ENCODE peak calls at places on chromosomes 4 and X, in five cellular contexts. C is right atrium auricular region, V is upper lobe of left lung, L is trophoblast cell, A is choroid plexus epithelial cell. M is an unnamed sample.

GRCh38 chr4:185566972-185567749 is 31.9 kb upstream of the PDLIM3 start:
- DNase-seq in L (peak), A (peak), C (peak), V (no peak), M (peak)

GRCh38 chrX:118989886-118990285 is 15.5 kb downstream of the LONRF3 start:
- DNase-seq in L (no peak), C (no peak), V (no peak), A (no peak), M (no peak)

GRCh38 chr4:7293703-7294102 is 101.4 kb downstream of the SORCS2 start:
- DNase-seq in L (no peak), A (no peak), V (no peak), C (no peak), M (no peak)

GRCh38 chr4:176778063-176778462 is 14.7 kb downstream of the VEGFC start:
- DNase-seq in C (no peak), A (peak), V (no peak), L (no peak), M (no peak)

GRCh38 chrX:16633754-16634153 is 16.2 kb upstream of the S100G start:
- DNase-seq in L (no peak), V (no peak), A (peak), C (no peak), M (no peak)

GRCh38 chrX:118685393-118685792 is 42.0 kb upstream of the IL13RA1 start:
- DNase-seq in V (no peak), C (no peak), A (no peak), L (no peak), M (no peak)

GRCh38 chrX:132822634-132823012 is 135.8 kb downstream of the HS6ST2 start:
- DNase-seq in V (no peak), C (no peak), L (no peak), A (no peak), M (no peak)

GRCh38 chr4:128524311-128524710 is 236.7 kb upstream of the PGRMC2 start:
- DNase-seq in A (peak), V (peak), C (no peak), L (peak), M (no peak)

GRCh38 chrX:103461156-103461555 is 58.1 kb downstream of the RAB40A start:
- DNase-seq in L (no peak), V (no peak), A (no peak), C (no peak), M (no peak)

GRCh38 chr4:170875868-170876267 is 786.1 kb upstream of the AADAT start:
- DNase-seq in V (no peak), C (no peak), L (no peak), A (peak), M (no peak)

GRCh38 chr4:112130903-112131302 is 14.4 kb upstream of the FAM241A start:
- DNase-seq in L (no peak), V (no peak), A (peak), C (no peak), M (no peak)

GRCh38 chrX:15301924-15302323 is 13.5 kb downstream of the ASB11 start:
- DNase-seq in V (peak), A (peak), L (peak), C (peak), M (no peak)

GRCh38 chr4:42296196-42296595 is 101.1 kb upstream of the SHISA3 start:
- DNase-seq in V (no peak), C (no peak), L (no peak), A (no peak), M (no peak)

GRCh38 chr4:158796370-158797140 is 27.7 kb downstream of the FNIP2 start:
- DNase-seq in V (peak), C (no peak), A (peak), L (peak), M (no peak)

GRCh38 chr4:151674804-151675290 is 86.0 kb downstream of the GATB start:
- DNase-seq in V (peak), L (no peak), C (no peak), A (peak), M (no peak)

GRCh38 chr4:10167201-10167600 is 50.6 kb upstream of the WDR1 start:
- DNase-seq in V (no peak), L (no peak), A (no peak), C (no peak), M (no peak)

GRCh38 chr4:128600410-128600809 is 209.1 kb upstream of the JADE1 start:
- DNase-seq in L (no peak), V (peak), C (no peak), A (peak), M (no peak)

GRCh38 chrX:109472939-109473713 is 8.8 kb downstream of the GUCY2F start:
- DNase-seq in V (no peak), L (peak), A (peak), C (no peak), M (no peak)

GRCh38 chr4:151801547-151802516 is 41.0 kb upstream of the GATB start:
- DNase-seq in C (no peak), A (peak), L (peak), V (peak), M (no peak)

GRCh38 chr4:159577241-159577640 is 474.4 kb downstream of the RAPGEF2 start:
- DNase-seq in C (no peak), V (no peak), A (no peak), L (no peak), M (no peak)

GRCh38 chr4:71472946-71473345 is 134.1 kb downstream of the SLC4A4 start:
- DNase-seq in A (peak), L (peak), V (no peak), C (no peak), M (no peak)

GRCh38 chr4:90007494-90008167 is 113.0 kb downstream of the MMRN1 start:
- DNase-seq in V (no peak), A (no peak), C (no peak), L (no peak), M (no peak)

GRCh38 chr4:6582889-6583504 is 8.0 kb downstream of the MAN2B2 start:
- DNase-seq in V (no peak), A (peak), C (no peak), L (peak), M (no peak)

GRCh38 chr4:76830612-76831474 is 67.1 kb downstream of the SOWAHB start:
- DNase-seq in L (no peak), A (peak), V (peak), C (peak), M (peak)

GRCh38 chrX:101973066-101973465 is 41.2 kb upstream of the ZMAT1 start:
- DNase-seq in L (no peak), C (no peak), A (no peak), V (no peak), M (no peak)

GRCh38 chr4:4387531-4388311 is 819 bp downstream of the NSG1 start:
- DNase-seq in C (no peak), A (no peak), V (no peak), L (peak), M (no peak)

GRCh38 chrX:73847991-73848390 is 285.0 kb downstream of the CHIC1 start:
- DNase-seq in V (no peak), A (peak), C (no peak), L (no peak), M (no peak)
- H3K4me3 ChIP-seq in V (no peak), A (no peak), C (peak), L (no peak), M (peak)

GRCh38 chrX:150363561-150364346 is 637 bp downstream of the MAMLD1 start:
- DNase-seq in V (no peak), L (no peak), A (peak), C (no peak), M (peak)
- H3K4me3 ChIP-seq in V (peak), L (no peak), A (peak), C (peak), M (peak)

GRCh38 chrX:65406532-65406931 is 128.1 kb downstream of the LAS1L start:
- DNase-seq in V (no peak), C (no peak), L (no peak), A (no peak), M (no peak)

DNA sequence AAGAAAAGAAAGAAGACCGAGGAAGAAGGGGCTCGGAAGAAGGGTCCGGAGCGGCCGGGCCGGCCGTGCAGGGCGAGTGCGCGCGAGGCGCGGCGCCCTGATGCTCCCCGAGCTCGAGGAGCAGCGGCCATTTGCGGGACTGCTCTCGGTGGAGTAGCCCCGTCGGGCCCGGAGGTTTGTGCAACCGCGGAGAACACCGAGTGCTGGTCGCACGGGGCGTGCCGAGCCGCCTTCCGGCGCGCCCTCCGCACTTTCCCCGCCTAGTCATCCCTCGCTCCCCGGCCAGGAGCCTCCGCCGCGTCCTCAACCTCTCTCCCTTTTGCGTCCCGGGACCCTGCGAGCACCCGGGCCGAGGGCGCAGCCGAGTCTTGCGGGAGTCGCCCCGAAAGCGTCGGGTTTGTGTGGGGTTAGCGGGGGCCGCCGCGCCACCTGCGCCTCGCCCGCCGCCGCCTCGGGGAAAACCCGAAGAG is 127.4 kb downstream of the LAS1L start:
- DNase-seq in C (no peak), V (no peak), A (no peak), L (no peak), M (no peak)
- H3K4me3 ChIP-seq in C (peak), V (no peak), A (no peak), L (peak), M (peak)

DNA sequence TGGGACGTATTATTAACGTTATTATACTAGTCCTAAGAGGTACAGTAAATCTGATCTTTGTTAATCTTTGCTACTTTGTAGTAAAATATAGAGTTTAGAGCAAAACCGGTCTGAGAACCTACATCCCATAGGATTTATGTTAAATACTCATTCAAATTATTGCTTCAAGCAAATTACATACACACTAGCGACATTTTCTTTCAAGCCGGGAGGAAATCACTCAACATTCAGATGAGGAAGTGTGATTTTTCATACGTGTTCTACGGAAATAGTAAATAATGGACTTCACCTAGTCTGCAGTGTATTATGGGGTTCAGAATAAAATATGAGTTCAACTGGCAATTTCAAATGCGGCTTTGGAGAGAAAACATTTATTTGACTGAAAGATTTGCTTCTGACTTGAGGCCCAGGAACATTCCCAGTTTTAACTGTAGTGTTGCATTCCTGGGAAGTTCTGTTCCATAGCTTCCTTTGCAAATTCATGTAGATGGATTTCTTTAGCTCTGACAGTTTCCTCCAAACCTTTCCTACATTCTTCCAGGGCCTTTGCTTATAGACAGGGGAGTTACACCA is 5.2 kb upstream of the HAND2 start:
- DNase-seq in C (no peak), V (no peak), L (no peak), A (no peak), M (no peak)
- H3K4me3 ChIP-seq in C (peak), V (no peak), L (no peak), A (no peak), M (no peak)

GRCh38 chrX:154369453-154370299 is 4.8 kb downstream of the FLNA start:
- DNase-seq in C (peak), V (peak), L (peak), A (peak), M (peak)

GRCh38 chrX:154366666-154367055 is 7.8 kb downstream of the FLNA start:
- DNase-seq in A (no peak), V (no peak), L (no peak), C (no peak), M (no peak)

GRCh38 chrX:154368630-154369452 is 5.6 kb downstream of the FLNA start:
- DNase-seq in C (peak), A (peak), L (peak), V (peak), M (peak)

GRCh38 chrX:154365997-154366665 is 8.3 kb downstream of the FLNA start:
- DNase-seq in V (no peak), L (no peak), A (no peak), C (no peak), M (no peak)

GRCh38 chrX:154367474-154368308 is 6.7 kb downstream of the FLNA start:
- DNase-seq in V (no peak), A (no peak), C (no peak), L (no peak), M (no peak)
- H3K4me3 ChIP-seq in V (no peak), A (peak), C (peak), L (no peak), M (peak)

DNA sequence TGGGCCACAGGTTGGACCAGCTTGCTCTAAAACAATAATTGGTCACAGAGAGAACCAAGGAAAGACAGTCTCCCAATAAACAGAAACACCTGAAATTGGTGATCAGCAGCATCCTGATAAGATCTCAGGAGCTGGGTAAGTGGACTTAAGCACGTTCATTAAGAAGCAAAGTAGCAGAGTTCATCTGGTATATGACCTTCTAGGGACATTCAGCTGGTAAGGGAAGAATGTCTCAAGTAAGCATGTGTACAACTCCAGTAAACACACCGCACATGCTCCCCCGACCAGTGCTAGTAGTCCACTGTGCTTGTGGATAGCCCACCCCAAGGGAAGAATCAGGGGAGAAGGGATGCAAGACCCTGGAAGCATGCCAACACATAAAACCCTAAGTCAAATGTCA is 216.9 kb downstream of the EPHA5 start:
- DNase-seq in V (no peak), C (no peak), A (no peak), L (no peak), M (no peak)
- H3K4me3 ChIP-seq in V (no peak), C (no peak), A (no peak), L (no peak), M (no peak)

DNA sequence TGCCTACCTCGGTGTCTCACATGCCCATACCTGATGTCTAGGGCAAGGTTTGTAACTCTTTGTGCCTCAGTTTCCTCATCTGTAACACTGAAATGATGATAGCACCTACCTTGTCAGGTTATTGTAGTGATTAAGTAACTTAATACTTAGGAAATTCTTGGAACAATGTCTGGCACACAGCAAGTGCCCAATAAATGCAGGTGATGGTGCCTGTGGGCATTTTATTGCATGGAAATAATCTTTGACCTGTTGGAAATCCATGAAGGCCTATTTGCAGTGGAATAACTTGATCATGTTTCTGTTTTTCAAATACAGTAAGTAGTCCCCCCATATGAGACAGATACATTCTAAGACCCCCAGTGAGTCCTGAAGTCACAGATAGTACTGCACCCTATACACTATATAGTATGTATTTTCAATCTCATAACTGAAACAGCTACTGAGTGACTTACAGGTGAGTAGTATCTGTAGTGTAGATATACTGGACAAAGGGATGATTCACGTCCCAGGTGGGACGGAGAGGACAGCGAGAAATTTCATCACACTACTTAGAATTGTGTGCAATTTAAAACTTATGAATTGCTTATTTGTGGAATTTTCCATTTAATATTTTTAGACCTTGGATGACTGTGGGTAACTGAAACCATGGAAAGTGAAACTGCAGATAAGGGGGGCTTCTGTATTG is 42.1 kb downstream of the AFF1 start:
- DNase-seq in L (peak), V (no peak), A (no peak), C (no peak), M (no peak)
- H3K4me3 ChIP-seq in L (no peak), V (no peak), A (no peak), C (no peak), M (no peak)

DNA sequence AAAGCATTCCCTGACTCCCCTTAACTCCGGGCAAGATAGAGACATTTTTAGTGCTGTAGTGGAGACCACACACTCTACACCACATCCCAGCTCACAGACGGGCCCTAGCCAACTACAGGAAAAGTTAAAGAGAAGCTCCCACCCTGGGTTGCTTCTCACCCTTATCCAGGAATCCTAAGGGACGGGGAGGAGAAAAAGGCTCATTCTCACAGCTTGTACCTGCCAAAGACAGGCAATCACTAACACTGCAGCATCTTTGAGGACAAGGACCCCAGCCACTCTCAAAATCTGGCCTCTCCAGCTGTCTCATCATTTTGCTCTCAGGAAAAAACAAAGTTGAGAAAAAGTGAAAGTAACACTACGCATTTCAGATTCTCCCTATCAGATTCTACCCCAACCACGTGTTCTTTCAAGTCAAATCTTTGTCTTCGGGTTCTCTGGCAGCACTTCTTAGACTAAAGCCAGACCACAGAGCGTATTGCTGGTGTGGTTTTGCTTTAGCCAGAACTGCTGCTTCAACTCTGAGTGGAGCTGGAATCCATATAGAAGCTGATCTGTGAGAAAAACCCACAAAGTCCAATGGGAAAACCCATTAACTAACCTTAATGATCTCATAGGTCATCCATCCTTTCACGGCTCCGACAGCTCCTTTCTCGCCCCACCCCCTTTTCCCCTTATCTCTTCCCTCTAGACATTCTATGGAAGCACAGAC is 605.9 kb upstream of the DIPK2B start:
- DNase-seq in L (no peak), A (peak), C (no peak), V (no peak), M (no peak)
- H3K4me3 ChIP-seq in L (no peak), A (peak), C (peak), V (no peak), M (peak)

GRCh38 chr4:148205481-148205880 is 236.7 kb downstream of the NR3C2 start:
- DNase-seq in V (no peak), L (no peak), C (no peak), A (no peak), M (no peak)
- H3K4me3 ChIP-seq in V (no peak), L (no peak), C (no peak), A (no peak), M (no peak)

M was measured in coronary artery.